ENCODE peak calls at places on chromosomes 2 and 18, in seven cellular contexts. Q is GM12892, G is K562, Z is HepG2, H is H1, A is SK-N-SH, K is GM12878. L is an unnamed sample.

GRCh38 chr2:105261061-105261460 is 19.5 kb downstream of the GPR45 start:
- DNase-seq in Q (no peak), G (peak), Z (no peak), H (no peak), A (peak), K (no peak), L (no peak)

GRCh38 chr2:88187038-88187676 is 17.0 kb downstream of the THNSL2 start:
- DNase-seq in Q (no peak), G (peak), Z (peak), H (peak), A (peak), K (no peak), L (peak)

GRCh38 chr2:107584577-107584976 is 242.1 kb upstream of the RGPD4 start:
- DNase-seq in Q (no peak), G (no peak), Z (no peak), H (no peak), A (no peak), K (no peak), L (no peak)

GRCh38 chr2:54956392-54956722 is 93.9 kb downstream of the RTN4 start:
- DNase-seq in Q (no peak), G (no peak), Z (no peak), H (no peak), A (no peak), K (no peak), L (no peak)

GRCh38 chr2:128346291-128346690 is 27.6 kb upstream of the HS6ST1 start:
- DNase-seq in Q (no peak), G (no peak), Z (no peak), H (no peak), A (no peak), K (no peak), L (no peak)

GRCh38 chr2:111694690-111695089 is 189.3 kb downstream of the ANAPC1 start:
- DNase-seq in Q (no peak), G (no peak), Z (no peak), H (no peak), A (no peak), K (no peak), L (no peak)

GRCh38 chr2:71385008-71385407 is 53.4 kb downstream of the ZNF638 start:
- DNase-seq in Q (no peak), G (no peak), Z (no peak), H (no peak), A (no peak), K (no peak), L (no peak)

GRCh38 chr2:16785072-16785638 is 119.5 kb upstream of the CYRIA start:
- DNase-seq in Q (no peak), G (no peak), Z (no peak), H (no peak), A (no peak), K (no peak), L (no peak)

GRCh38 chr2:6231166-6231565 is 539.0 kb downstream of the SOX11 start:
- DNase-seq in Q (no peak), G (no peak), Z (no peak), H (no peak), A (no peak), K (no peak), L (no peak)

GRCh38 chr2:163878718-163879117 is 142.9 kb upstream of the FIGN start:
- DNase-seq in Q (no peak), G (peak), Z (peak), H (peak), A (peak), K (no peak), L (peak)

GRCh38 chr2:102770506-102770905 is 8.7 kb downstream of the TMEM182 start:
- DNase-seq in Q (no peak), G (no peak), Z (no peak), H (no peak), A (no peak), K (no peak), L (no peak)

GRCh38 chr2:15584767-15585469 is 6.8 kb upstream of the DDX1 start:
- DNase-seq in Q (no peak), G (no peak), Z (no peak), H (no peak), A (no peak), K (no peak), L (no peak)

GRCh38 chr2:9288681-9289338 is 82.2 kb downstream of the ASAP2 start:
- DNase-seq in Q (no peak), G (no peak), Z (no peak), H (no peak), A (no peak), K (no peak), L (no peak)

GRCh38 chr2:173216055-173216454 is 138.6 kb upstream of the CDCA7 start:
- DNase-seq in Q (no peak), G (no peak), Z (no peak), H (no peak), A (no peak), K (no peak), L (no peak)

GRCh38 chr2:177888581-177888980 is 184.0 kb downstream of the PDE11A start:
- DNase-seq in Q (no peak), G (no peak), Z (no peak), H (no peak), A (no peak), K (no peak), L (no peak)

GRCh38 chr2:30527411-30527810 is 80.4 kb downstream of the LCLAT1 start:
- DNase-seq in Q (no peak), G (no peak), Z (no peak), H (no peak), A (no peak), K (no peak), L (no peak)

GRCh38 chr2:65431417-65432226 is 777 bp downstream of the SPRED2 start:
- DNase-seq in Q (no peak), G (peak), Z (peak), H (no peak), A (peak), K (no peak), L (no peak)

GRCh38 chr2:67948057-67948456 is 114.7 kb downstream of the C1D start:
- DNase-seq in Q (no peak), G (no peak), Z (no peak), H (no peak), A (no peak), K (no peak), L (no peak)

GRCh38 chr2:96484096-96484495 is 21.1 kb downstream of the NEURL3 start:
- DNase-seq in Q (no peak), G (no peak), Z (no peak), H (no peak), A (no peak), K (no peak), L (no peak)

GRCh38 chr2:96489261-96489660 is 15.9 kb downstream of the NEURL3 start:
- DNase-seq in Q (no peak), G (no peak), Z (no peak), H (no peak), A (no peak), K (no peak), L (no peak)

GRCh38 chr2:96485350-96485749 is 19.8 kb downstream of the NEURL3 start:
- DNase-seq in Q (no peak), G (no peak), Z (no peak), H (no peak), A (no peak), K (no peak), L (no peak)

GRCh38 chr2:96489673-96490072 is 15.5 kb downstream of the NEURL3 start:
- DNase-seq in Q (no peak), G (no peak), Z (no peak), H (no peak), A (no peak), K (no peak), L (no peak)

DNA sequence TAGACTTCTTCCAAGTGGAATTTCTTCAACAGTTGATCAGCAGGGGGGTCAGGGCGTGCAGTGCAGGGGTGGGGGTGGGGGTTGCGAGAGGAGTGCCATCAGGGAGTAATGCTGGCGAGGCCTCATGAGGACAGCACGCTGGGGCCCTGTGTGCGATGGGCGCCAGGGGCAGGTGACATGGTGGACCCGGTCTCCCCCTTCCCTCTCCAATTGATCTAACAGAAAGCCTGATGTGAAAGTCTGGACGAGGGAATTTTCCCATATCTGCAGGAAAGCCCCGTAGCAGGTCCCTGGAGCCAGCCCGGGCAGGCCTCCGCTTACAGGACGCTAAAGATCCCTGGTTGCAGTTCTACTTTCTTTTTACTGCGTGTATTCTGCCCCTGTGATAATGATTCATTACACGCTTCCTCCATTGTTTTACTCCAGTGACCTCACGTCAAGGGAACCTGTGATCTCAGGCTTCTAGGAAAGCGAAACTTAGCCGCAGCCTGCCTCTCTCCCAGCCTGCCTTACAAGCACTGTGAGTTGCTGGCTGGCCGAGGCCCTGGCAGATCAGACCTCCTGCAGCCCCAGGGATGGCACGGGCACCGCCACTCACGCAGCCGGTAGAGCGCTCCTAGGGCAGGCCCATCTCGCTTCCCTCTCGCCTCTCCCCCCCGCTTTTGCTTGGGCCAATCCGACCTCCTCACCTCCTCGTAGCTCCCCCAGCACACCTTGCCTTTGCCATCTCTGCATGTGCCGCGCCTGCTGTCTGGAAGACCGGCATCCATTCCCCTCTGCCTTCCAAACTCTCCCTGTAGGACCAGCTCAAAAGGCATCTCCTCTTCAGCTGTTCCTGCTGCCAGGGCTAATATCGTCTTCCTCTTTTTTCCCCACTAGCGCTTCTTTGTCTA is 19.2 kb downstream of the NEURL3 start:
- DNase-seq in Q (peak), G (no peak), Z (peak), H (no peak), A (no peak), K (peak), L (peak)
- TF ChIP-seq POLR2AphosphoS5 in Q (peak), G (no peak), Z (no peak), H (no peak), A (no peak), K (peak), L (peak)

GRCh38 chr18:7855051-7855450 is 287.9 kb downstream of the PTPRM start:
- DNase-seq in Q (no peak), G (no peak), Z (no peak), H (no peak), A (no peak), K (no peak), L (no peak)

GRCh38 chr18:7856099-7856498 is 289.0 kb downstream of the PTPRM start:
- DNase-seq in Q (no peak), G (no peak), Z (no peak), H (no peak), A (no peak), K (no peak), L (no peak)

GRCh38 chr18:7855671-7856070 is 288.6 kb downstream of the PTPRM start:
- DNase-seq in Q (no peak), G (no peak), Z (no peak), H (no peak), A (no peak), K (no peak), L (no peak)

GRCh38 chr18:7856733-7857132 is 289.6 kb downstream of the PTPRM start:
- DNase-seq in Q (no peak), G (no peak), Z (peak), H (no peak), A (no peak), K (no peak), L (no peak)

GRCh38 chr18:7857562-7857961 is 290.4 kb downstream of the PTPRM start:
- DNase-seq in Q (no peak), G (no peak), Z (no peak), H (no peak), A (no peak), K (no peak), L (no peak)
- TF ChIP-seq TAF1 in Q (no peak), G (no peak), Z (no peak), H (no peak), A (no peak), K (no peak), L (no peak)

DNA sequence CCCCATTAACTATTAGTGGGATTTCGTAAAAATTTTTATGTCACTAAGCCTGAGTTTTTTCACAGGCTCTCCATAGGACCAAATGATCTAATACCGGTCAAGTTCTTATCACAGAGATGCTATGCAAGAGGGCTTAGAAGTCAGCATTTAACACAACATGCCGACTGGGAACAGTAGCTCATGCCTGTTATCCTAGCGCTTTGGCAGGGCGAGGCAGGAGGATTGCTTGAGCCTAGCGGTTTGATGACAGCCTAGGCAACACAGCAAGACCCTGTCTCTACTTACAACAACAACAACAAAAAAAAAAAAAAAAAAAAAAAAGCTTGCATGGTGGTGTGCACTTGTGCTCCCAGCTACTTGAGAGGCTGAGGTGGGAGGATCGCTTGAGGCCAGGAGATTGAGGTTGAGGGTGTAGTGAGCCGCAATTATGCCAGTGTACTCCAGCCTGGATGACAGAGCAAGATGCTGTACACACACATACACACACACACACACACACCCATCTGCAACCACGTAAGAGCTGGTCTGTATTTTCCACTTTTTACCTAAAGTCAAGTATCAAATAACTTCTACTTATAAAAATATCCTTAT is 67.6 kb upstream of the FAM124B start:
- DNase-seq in Q (no peak), G (no peak), Z (no peak), H (no peak), A (no peak), K (no peak), L (no peak)
- TF ChIP-seq POLR2AphosphoS5 in Q (no peak), G (no peak), Z (peak), H (peak), A (no peak), K (peak), L (no peak)

GRCh38 chr2:240450532-240451107 is 15.2 kb downstream of the GPC1 start:
- DNase-seq in Q (no peak), G (no peak), Z (no peak), H (no peak), A (no peak), K (no peak), L (no peak)

GRCh38 chr2:240451791-240452470 is 16.5 kb downstream of the GPC1 start:
- DNase-seq in Q (no peak), G (no peak), Z (no peak), H (no peak), A (no peak), K (no peak), L (no peak)

GRCh38 chr2:240448387-240449274 is 13.2 kb downstream of the GPC1 start:
- DNase-seq in Q (no peak), G (no peak), Z (no peak), H (no peak), A (no peak), K (no peak), L (no peak)

GRCh38 chr2:240451108-240451611 is 15.7 kb downstream of the GPC1 start:
- DNase-seq in Q (no peak), G (no peak), Z (no peak), H (no peak), A (no peak), K (no peak), L (no peak)

DNA sequence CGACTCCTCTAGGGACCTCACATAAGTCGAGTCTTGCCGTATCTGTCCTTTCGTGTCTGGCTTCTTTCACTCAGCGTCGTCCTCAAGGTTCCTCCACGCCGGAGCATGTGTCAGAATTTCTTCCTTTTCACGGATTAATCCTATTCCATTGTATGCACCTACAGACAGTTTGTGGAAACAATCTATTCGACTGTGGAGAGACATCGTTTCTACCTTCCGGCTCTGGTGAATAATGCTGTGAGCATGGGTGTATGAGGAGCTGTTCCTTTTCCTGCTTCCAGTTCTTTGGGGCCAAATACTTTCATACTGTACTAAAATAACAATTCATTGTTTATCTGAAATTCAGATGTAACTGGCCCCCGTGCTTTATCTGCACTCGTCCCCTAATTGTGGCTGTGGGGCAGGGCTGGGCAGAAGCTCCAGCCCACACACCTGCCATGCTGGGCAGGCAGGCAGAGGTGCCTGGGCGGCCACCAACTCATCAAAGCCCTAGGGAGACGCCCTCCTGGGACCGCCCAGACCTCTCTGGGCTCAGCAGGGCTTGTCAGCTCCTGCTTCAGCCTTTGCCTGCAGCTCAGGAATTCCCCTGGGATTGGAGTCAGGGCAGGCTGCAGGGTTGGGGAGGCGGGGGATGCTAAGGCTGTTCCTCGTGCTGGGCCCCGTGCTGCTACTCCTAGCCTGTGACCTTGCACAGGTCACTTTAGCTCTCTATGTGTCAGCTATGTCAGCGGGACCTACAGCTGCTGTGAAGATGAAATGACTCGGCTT is 14.5 kb downstream of the GPC1 start:
- DNase-seq in Q (no peak), G (no peak), Z (no peak), H (no peak), A (no peak), K (no peak), L (no peak)
- TF ChIP-seq TAF1 in Q (no peak), G (no peak), Z (no peak), H (no peak), A (no peak), K (no peak), L (no peak)

L was measured in GM12891.